ENCODE peak calls at places on chromosomes 1 and 21, in seven cellular contexts. One of them, this sample, is unnamed.

GRCh38 chr21:38533887-38534286 is 35.6 kb upstream of the ERG start:
- DNase-seq in left lung: no peak
- DNase-seq in stomach: no peak
- DNase-seq in H1: no peak
- DNase-seq in lower lobe of right lung: no peak
- DNase-seq in CD4-positive, CD25-positive, alpha-beta regulatory T cell: no peak
- DNase-seq in MG63: no peak
- DNase-seq in this sample: no peak

GRCh38 chr21:45969921-45970673 is 11.5 kb upstream of the COL6A1 start:
- DNase-seq in left lung: no peak
- DNase-seq in stomach: no peak
- DNase-seq in H1: no peak
- DNase-seq in lower lobe of right lung: peak; percentile 41
- DNase-seq in CD4-positive, CD25-positive, alpha-beta regulatory T cell: no peak
- DNase-seq in MG63: no peak
- DNase-seq in this sample: no peak

GRCh38 chr1:53134961-53135734 is 7.3 kb downstream of the SLC1A7 start:
- DNase-seq in left lung: no peak
- DNase-seq in stomach: peak; percentile 64
- DNase-seq in H1: no peak
- DNase-seq in lower lobe of right lung: no peak
- DNase-seq in CD4-positive, CD25-positive, alpha-beta regulatory T cell: no peak
- DNase-seq in MG63: peak; percentile 93
- DNase-seq in this sample: no peak

GRCh38 chr1:58432813-58433668 is 113.5 kb downstream of the OMA1 start:
- DNase-seq in left lung: no peak
- DNase-seq in stomach: no peak
- DNase-seq in H1: peak; percentile 39
- DNase-seq in lower lobe of right lung: no peak
- DNase-seq in CD4-positive, CD25-positive, alpha-beta regulatory T cell: no peak
- DNase-seq in MG63: peak; percentile 91
- DNase-seq in this sample: no peak

GRCh38 chr1:15575549-15576150 is 9.2 kb downstream of the AGMAT start:
- DNase-seq in left lung: no peak
- DNase-seq in stomach: no peak
- DNase-seq in H1: no peak
- DNase-seq in lower lobe of right lung: no peak
- DNase-seq in CD4-positive, CD25-positive, alpha-beta regulatory T cell: no peak
- DNase-seq in MG63: no peak
- DNase-seq in this sample: no peak

GRCh38 chr1:158732524-158732923 is 12.0 kb upstream of the OR6K3 start:
- DNase-seq in left lung: no peak
- DNase-seq in stomach: no peak
- DNase-seq in H1: no peak
- DNase-seq in lower lobe of right lung: no peak
- DNase-seq in CD4-positive, CD25-positive, alpha-beta regulatory T cell: no peak
- DNase-seq in MG63: no peak
- DNase-seq in this sample: no peak

GRCh38 chr1:11784256-11784992 is 21.3 kb downstream of the MTHFR start:
- DNase-seq in left lung: no peak
- DNase-seq in stomach: no peak
- DNase-seq in H1: no peak
- DNase-seq in lower lobe of right lung: no peak
- DNase-seq in CD4-positive, CD25-positive, alpha-beta regulatory T cell: no peak
- DNase-seq in MG63: no peak
- DNase-seq in this sample: no peak

GRCh38 chr1:27356628-27357280 is 10.0 kb downstream of the MAP3K6 start:
- DNase-seq in left lung: peak; percentile 76
- DNase-seq in stomach: peak; percentile 86
- DNase-seq in H1: no peak
- DNase-seq in lower lobe of right lung: peak; percentile 57
- DNase-seq in CD4-positive, CD25-positive, alpha-beta regulatory T cell: no peak
- DNase-seq in MG63: no peak
- DNase-seq in this sample: peak; percentile 80

GRCh38 chr1:18409609-18410237 is 71.0 kb upstream of the KLHDC7A start:
- DNase-seq in left lung: no peak
- DNase-seq in stomach: no peak
- DNase-seq in H1: no peak
- DNase-seq in lower lobe of right lung: no peak
- DNase-seq in CD4-positive, CD25-positive, alpha-beta regulatory T cell: no peak
- DNase-seq in MG63: no peak
- DNase-seq in this sample: no peak

GRCh38 chr1:9369964-9370788 is 77.5 kb downstream of the SPSB1 start:
- DNase-seq in left lung: no peak
- DNase-seq in stomach: no peak
- DNase-seq in H1: no peak
- DNase-seq in lower lobe of right lung: no peak
- DNase-seq in CD4-positive, CD25-positive, alpha-beta regulatory T cell: no peak
- DNase-seq in MG63: no peak
- DNase-seq in this sample: no peak

GRCh38 chr1:74343191-74343590 is 108.0 kb downstream of the TNNI3K start:
- DNase-seq in left lung: peak; percentile 28
- DNase-seq in stomach: no peak
- DNase-seq in H1: no peak
- DNase-seq in lower lobe of right lung: no peak
- DNase-seq in CD4-positive, CD25-positive, alpha-beta regulatory T cell: no peak
- DNase-seq in MG63: no peak
- DNase-seq in this sample: no peak

GRCh38 chr1:57550092-57550491 is 126.2 kb upstream of the DAB1 start:
- DNase-seq in left lung: no peak
- DNase-seq in stomach: no peak
- DNase-seq in H1: no peak
- DNase-seq in lower lobe of right lung: no peak
- DNase-seq in CD4-positive, CD25-positive, alpha-beta regulatory T cell: no peak
- DNase-seq in MG63: no peak
- DNase-seq in this sample: no peak

GRCh38 chr1:41689596-41689995 is 205.1 kb upstream of the EDN2 start:
- DNase-seq in left lung: no peak
- DNase-seq in stomach: no peak
- DNase-seq in H1: no peak
- DNase-seq in lower lobe of right lung: no peak
- DNase-seq in CD4-positive, CD25-positive, alpha-beta regulatory T cell: no peak
- DNase-seq in MG63: no peak
- DNase-seq in this sample: no peak

GRCh38 chr1:236638935-236639334 is 34.6 kb upstream of the HEATR1 start:
- DNase-seq in left lung: no peak
- DNase-seq in stomach: no peak
- DNase-seq in H1: no peak
- DNase-seq in lower lobe of right lung: no peak
- DNase-seq in CD4-positive, CD25-positive, alpha-beta regulatory T cell: no peak
- DNase-seq in MG63: no peak
- DNase-seq in this sample: no peak

GRCh38 chr1:162276493-162276892 is 100.2 kb downstream of the SPATA46 start:
- DNase-seq in left lung: no peak
- DNase-seq in stomach: no peak
- DNase-seq in H1: no peak
- DNase-seq in lower lobe of right lung: no peak
- DNase-seq in CD4-positive, CD25-positive, alpha-beta regulatory T cell: no peak
- DNase-seq in MG63: no peak
- DNase-seq in this sample: no peak

GRCh38 chr1:235575597-235575996 is 71.3 kb upstream of the B3GALNT2 start:
- DNase-seq in left lung: no peak
- DNase-seq in stomach: no peak
- DNase-seq in H1: no peak
- DNase-seq in lower lobe of right lung: no peak
- DNase-seq in CD4-positive, CD25-positive, alpha-beta regulatory T cell: no peak
- DNase-seq in MG63: no peak
- DNase-seq in this sample: no peak

GRCh38 chr1:31712625-31713024 is 8.8 kb upstream of the COL16A1 start:
- DNase-seq in left lung: no peak
- DNase-seq in stomach: peak; percentile 73
- DNase-seq in H1: no peak
- DNase-seq in lower lobe of right lung: no peak
- DNase-seq in CD4-positive, CD25-positive, alpha-beta regulatory T cell: no peak
- DNase-seq in MG63: peak; percentile 93
- DNase-seq in this sample: no peak

DNA sequence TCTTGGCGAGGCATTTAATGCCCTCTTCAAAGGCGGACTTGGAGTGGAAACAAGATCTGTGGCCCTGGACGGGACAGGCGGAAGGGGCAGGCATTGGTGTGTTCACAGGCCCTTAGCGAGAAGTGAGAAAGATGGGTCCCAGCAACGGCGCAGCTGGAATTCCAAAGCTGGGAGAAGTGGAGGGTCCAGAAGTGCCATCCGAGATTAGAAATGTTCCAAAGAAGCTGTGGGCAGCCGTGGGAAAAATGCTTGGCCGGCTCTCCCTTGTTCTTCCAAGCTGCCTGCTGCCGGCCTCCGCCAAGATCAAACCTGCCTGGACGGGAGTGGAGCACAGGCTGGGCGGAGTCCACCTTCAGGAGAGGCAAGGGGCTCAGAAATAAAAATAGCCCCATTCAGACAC is 69.4 kb upstream of the ACTRT2 start:
- DNase-seq in left lung: peak; percentile 39
- DNase-seq in stomach: no peak
- DNase-seq in H1: no peak
- DNase-seq in lower lobe of right lung: peak; percentile 30
- DNase-seq in CD4-positive, CD25-positive, alpha-beta regulatory T cell: no peak
- DNase-seq in MG63: no peak
- DNase-seq in this sample: no peak
- H3K9me3 ChIP-seq in left lung: no peaks in the 10 kb centered on the region
- H3K9me3 ChIP-seq in stomach: no peaks in the 10 kb centered on the region
- H3K9me3 ChIP-seq in H1: peaks cover 88% of the 10 kb centered on the region
- H3K9me3 ChIP-seq in lower lobe of right lung: peaks cover 8% of the 10 kb centered on the region
- H3K9me3 ChIP-seq in CD4-positive, CD25-positive, alpha-beta regulatory T cell: peaks cover 14% of the 10 kb centered on the region
- H3K9me3 ChIP-seq in MG63: no peaks in the 10 kb centered on the region
- H3K9me3 ChIP-seq in this sample: no peaks in the 10 kb centered on the region

GRCh38 chr1:201737350-201738060 is 91.5 kb upstream of the IPO9 start:
- DNase-seq in left lung: no peak
- DNase-seq in stomach: no peak
- DNase-seq in H1: no peak
- DNase-seq in lower lobe of right lung: no peak
- DNase-seq in CD4-positive, CD25-positive, alpha-beta regulatory T cell: no peak
- DNase-seq in MG63: no peak
- DNase-seq in this sample: no peak

GRCh38 chr1:201739492-201740085 is 89.4 kb upstream of the IPO9 start:
- DNase-seq in left lung: peak; percentile 83
- DNase-seq in stomach: peak; percentile 83
- DNase-seq in H1: no peak
- DNase-seq in lower lobe of right lung: peak; percentile 70
- DNase-seq in CD4-positive, CD25-positive, alpha-beta regulatory T cell: no peak
- DNase-seq in MG63: no peak
- DNase-seq in this sample: peak; percentile 88

GRCh38 chr1:201740086-201740541 is 88.8 kb upstream of the IPO9 start:
- DNase-seq in left lung: no peak
- DNase-seq in stomach: no peak
- DNase-seq in H1: no peak
- DNase-seq in lower lobe of right lung: no peak
- DNase-seq in CD4-positive, CD25-positive, alpha-beta regulatory T cell: no peak
- DNase-seq in MG63: no peak
- DNase-seq in this sample: no peak

GRCh38 chr1:201740609-201741231 is 88.2 kb upstream of the IPO9 start:
- DNase-seq in left lung: no peak
- DNase-seq in stomach: no peak
- DNase-seq in H1: no peak
- DNase-seq in lower lobe of right lung: no peak
- DNase-seq in CD4-positive, CD25-positive, alpha-beta regulatory T cell: no peak
- DNase-seq in MG63: no peak
- DNase-seq in this sample: no peak

DNA sequence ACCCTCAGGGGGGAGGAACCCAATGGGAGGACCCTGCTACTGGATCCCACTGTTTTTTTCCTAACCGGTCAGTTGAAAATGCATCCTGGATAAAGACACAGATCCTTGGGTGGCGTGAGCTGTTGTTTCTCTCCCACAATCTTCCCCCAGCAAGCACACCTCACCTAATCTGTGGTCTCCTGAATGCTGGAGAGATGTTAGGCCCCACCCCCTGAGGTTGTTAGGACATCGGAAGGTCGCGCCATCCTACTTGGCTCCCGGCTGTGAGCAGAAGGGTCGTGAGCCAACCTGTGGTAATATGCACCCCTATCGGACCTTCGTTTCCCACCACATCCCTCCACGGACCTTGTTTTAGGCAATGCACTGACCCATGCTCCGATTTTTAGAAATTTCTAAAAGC is 89.9 kb upstream of the IPO9 start:
- DNase-seq in left lung: no peak
- DNase-seq in stomach: no peak
- DNase-seq in H1: no peak
- DNase-seq in lower lobe of right lung: no peak
- DNase-seq in CD4-positive, CD25-positive, alpha-beta regulatory T cell: no peak
- DNase-seq in MG63: no peak
- DNase-seq in this sample: no peak
- H3K4me3 ChIP-seq in left lung: peak overlapping the region; percentile 55
- H3K4me3 ChIP-seq in stomach: peak overlapping the region; percentile 77
- H3K4me3 ChIP-seq in H1: peak overlapping the region; percentile 86
- H3K4me3 ChIP-seq in lower lobe of right lung: peak overlapping the region; percentile 76
- H3K4me3 ChIP-seq in CD4-positive, CD25-positive, alpha-beta regulatory T cell: no peak overlapping the region
- H3K4me3 ChIP-seq in MG63: no peak overlapping the region
- H3K4me3 ChIP-seq in this sample: peak overlapping the region; percentile 71

GRCh38 chr1:4028139-4028501 is 128.0 kb upstream of the C1orf174 start:
- DNase-seq in left lung: no peak
- DNase-seq in stomach: no peak
- DNase-seq in H1: no peak
- DNase-seq in lower lobe of right lung: no peak
- DNase-seq in CD4-positive, CD25-positive, alpha-beta regulatory T cell: no peak
- DNase-seq in MG63: no peak
- DNase-seq in this sample: no peak
- H3K9me3 ChIP-seq in left lung: no peaks in the 10 kb centered on the region
- H3K9me3 ChIP-seq in stomach: no peaks in the 10 kb centered on the region
- H3K9me3 ChIP-seq in H1: peaks cover 2% of the 10 kb centered on the region
- H3K9me3 ChIP-seq in lower lobe of right lung: no peaks in the 10 kb centered on the region
- H3K9me3 ChIP-seq in CD4-positive, CD25-positive, alpha-beta regulatory T cell: no peaks in the 10 kb centered on the region
- H3K9me3 ChIP-seq in MG63: peaks cover 5% of the 10 kb centered on the region
- H3K9me3 ChIP-seq in this sample: no peaks in the 10 kb centered on the region

GRCh38 chr1:51623450-51623849 is 6.6 kb downstream of the OSBPL9 start:
- DNase-seq in left lung: no peak
- DNase-seq in stomach: no peak
- DNase-seq in H1: no peak
- DNase-seq in lower lobe of right lung: no peak
- DNase-seq in CD4-positive, CD25-positive, alpha-beta regulatory T cell: no peak
- DNase-seq in MG63: no peak
- DNase-seq in this sample: no peak

GRCh38 chr1:51623025-51623424 is 6.1 kb downstream of the OSBPL9 start:
- DNase-seq in left lung: no peak
- DNase-seq in stomach: no peak
- DNase-seq in H1: no peak
- DNase-seq in lower lobe of right lung: no peak
- DNase-seq in CD4-positive, CD25-positive, alpha-beta regulatory T cell: no peak
- DNase-seq in MG63: no peak
- DNase-seq in this sample: no peak

GRCh38 chr1:51621841-51622454 is 5.1 kb downstream of the OSBPL9 start:
- DNase-seq in left lung: no peak
- DNase-seq in stomach: no peak
- DNase-seq in H1: no peak
- DNase-seq in lower lobe of right lung: no peak
- DNase-seq in CD4-positive, CD25-positive, alpha-beta regulatory T cell: no peak
- DNase-seq in MG63: no peak
- DNase-seq in this sample: no peak

GRCh38 chr1:51621161-51621560 is 4.3 kb downstream of the OSBPL9 start:
- DNase-seq in left lung: no peak
- DNase-seq in stomach: no peak
- DNase-seq in H1: peak; percentile 19
- DNase-seq in lower lobe of right lung: no peak
- DNase-seq in CD4-positive, CD25-positive, alpha-beta regulatory T cell: no peak
- DNase-seq in MG63: no peak
- DNase-seq in this sample: no peak

GRCh38 chr1:51622455-51622913 is 5.6 kb downstream of the OSBPL9 start:
- DNase-seq in left lung: no peak
- DNase-seq in stomach: peak; percentile 35
- DNase-seq in H1: peak; percentile 5
- DNase-seq in lower lobe of right lung: no peak
- DNase-seq in CD4-positive, CD25-positive, alpha-beta regulatory T cell: no peak
- DNase-seq in MG63: peak; percentile 73
- DNase-seq in this sample: peak; percentile 85
- H3K4me3 ChIP-seq in left lung: no peak overlapping the region
- H3K4me3 ChIP-seq in stomach: no peak overlapping the region
- H3K4me3 ChIP-seq in H1: no peak overlapping the region
- H3K4me3 ChIP-seq in lower lobe of right lung: no peak overlapping the region
- H3K4me3 ChIP-seq in CD4-positive, CD25-positive, alpha-beta regulatory T cell: no peak overlapping the region
- H3K4me3 ChIP-seq in MG63: no peak overlapping the region
- H3K4me3 ChIP-seq in this sample: no peak overlapping the region

GRCh38 chr21:26453258-26453657 is 119.8 kb downstream of the CYYR1 start:
- DNase-seq in left lung: no peak
- DNase-seq in stomach: no peak
- DNase-seq in H1: no peak
- DNase-seq in lower lobe of right lung: no peak
- DNase-seq in CD4-positive, CD25-positive, alpha-beta regulatory T cell: no peak
- DNase-seq in MG63: no peak
- DNase-seq in this sample: no peak
- H3K9me3 ChIP-seq in left lung: no peaks in the 10 kb centered on the region
- H3K9me3 ChIP-seq in stomach: no peaks in the 10 kb centered on the region
- H3K9me3 ChIP-seq in H1: no peaks in the 10 kb centered on the region
- H3K9me3 ChIP-seq in lower lobe of right lung: no peaks in the 10 kb centered on the region
- H3K9me3 ChIP-seq in CD4-positive, CD25-positive, alpha-beta regulatory T cell: no peaks in the 10 kb centered on the region
- H3K9me3 ChIP-seq in MG63: no peaks in the 10 kb centered on the region
- H3K9me3 ChIP-seq in this sample: no peaks in the 10 kb centered on the region

This sample was measured in Peyer's patch.